ENCODE peak calls at places on chromosomes 5 and 9, in seven cellular contexts. Z is hepatocyte, M is heart left ventricle, A is left lung, N is Peyer's patch, K is tibial artery, S is lower lobe of right lung. Y is an unnamed sample. For H3K4me1 and H3K9me3, the result is how much of the 10 kb centered on the place peaks cover.

GRCh38 chr5:64295100-64295499 is 129.5 kb downstream of the RNF180 start:
- DNase-seq in Z (no peak), M (no peak), A (no peak), N (no peak), K (no peak), S (no peak), Y (no peak)

GRCh38 chr5:80711938-80712337 is 57.2 kb upstream of the DHFR start:
- DNase-seq in Z (peak), M (no peak), A (no peak), N (no peak), K (no peak), S (no peak), Y (no peak)

GRCh38 chr9:80698725-80699124 is 990.6 kb downstream of the TLE1 start:
- DNase-seq in Z (no peak), M (no peak), A (no peak), N (no peak), K (no peak), S (no peak), Y (no peak)

GRCh38 chr9:124716795-124717194 is 54.3 kb downstream of the NR6A1 start:
- DNase-seq in Z (no peak), M (no peak), A (no peak), N (no peak), K (no peak), S (no peak), Y (no peak)

GRCh38 chr5:16727937-16728336 is 111.1 kb upstream of the RETREG1 start:
- DNase-seq in Z (no peak), M (no peak), A (peak), N (no peak), K (no peak), S (peak), Y (peak)

GRCh38 chr5:139670369-139671095 is 22.4 kb downstream of the CXXC5 start:
- DNase-seq in Z (no peak), M (peak), A (no peak), N (peak), K (no peak), S (no peak), Y (no peak)

GRCh38 chr5:96332535-96333396 is 100.3 kb downstream of the PCSK1 start:
- DNase-seq in Z (no peak), M (no peak), A (no peak), N (no peak), K (no peak), S (no peak), Y (peak)

GRCh38 chr9:90058364-90058763 is 453.6 kb downstream of the GADD45G start:
- DNase-seq in Z (no peak), M (no peak), A (no peak), N (no peak), K (no peak), S (no peak), Y (no peak)

DNA sequence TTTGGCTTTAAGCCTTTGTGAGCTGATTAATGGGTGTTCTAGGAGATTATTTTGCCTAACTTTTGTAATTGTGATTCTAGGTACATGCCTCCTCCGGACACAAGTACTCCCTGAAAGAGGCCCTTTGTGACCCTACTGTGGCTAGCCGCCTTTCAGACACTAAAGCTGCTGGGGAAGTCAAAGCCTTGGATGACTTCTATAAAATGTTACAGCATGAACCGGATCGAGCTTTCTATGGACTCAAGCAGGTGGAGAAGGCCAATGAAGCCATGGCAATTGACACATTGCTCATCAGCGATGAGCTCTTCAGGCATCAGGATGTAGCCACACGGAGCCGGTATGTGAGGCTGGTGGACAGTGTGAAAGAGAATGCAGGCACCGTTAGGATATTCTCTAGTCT is 13.6 kb downstream of the ITGA1 start:
- DNase-seq in Z (peak), M (no peak), A (no peak), N (no peak), K (no peak), S (no peak), Y (no peak)
- H3K4me1 ChIP-seq in Z (under half), M (half or more), A (under half), N (under half), K (under half), S (half or more), Y (under half)

DNA sequence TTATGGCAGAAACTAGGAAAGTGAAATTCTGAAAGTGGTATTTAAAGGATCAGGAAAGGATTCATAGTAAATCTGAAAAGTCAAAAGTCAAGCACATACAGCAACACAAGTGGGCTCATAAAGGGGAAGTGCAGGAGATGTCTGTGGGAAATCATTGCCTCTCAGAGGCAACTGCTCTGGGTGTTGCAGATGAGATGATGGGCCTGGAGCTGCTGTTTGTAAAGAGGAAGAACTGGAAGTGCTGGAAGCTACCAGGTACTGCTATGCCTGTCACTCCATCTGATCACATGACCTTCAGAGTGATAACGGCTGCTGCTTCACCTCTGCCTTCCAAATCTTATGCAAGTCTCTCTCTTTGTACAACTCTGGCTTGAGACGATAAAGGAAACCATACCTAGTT is 55.9 kb downstream of the ADRB2 start:
- DNase-seq in Z (no peak), M (no peak), A (no peak), N (no peak), K (no peak), S (no peak), Y (no peak)
- H3K9me3 ChIP-seq in Z (under half), M (under half), A (under half), N (under half), K (under half), S (under half), Y (under half)

DNA sequence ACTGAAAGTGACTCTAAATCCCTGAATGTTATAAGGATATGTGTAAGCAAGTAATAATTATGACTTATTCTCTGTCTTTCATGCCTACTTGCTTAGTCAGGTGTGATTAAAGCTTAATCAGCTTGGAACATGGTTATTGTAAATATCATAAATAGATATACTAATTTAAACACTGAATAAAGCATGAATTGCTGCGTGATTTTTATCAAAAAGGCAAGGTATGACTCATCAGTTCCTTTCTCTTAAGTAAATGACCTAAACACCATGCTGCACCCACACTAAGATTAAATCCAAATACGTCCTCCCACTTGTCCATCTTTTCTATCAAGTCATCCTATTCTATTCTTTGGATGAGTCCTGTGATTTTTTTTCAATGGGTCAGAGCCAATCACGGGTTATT is 124.6 kb upstream of the MTAP start:
- DNase-seq in Z (no peak), M (no peak), A (no peak), N (no peak), K (no peak), S (no peak), Y (no peak)
- H3K4me1 ChIP-seq in Z (under half), M (under half), A (under half), N (under half), K (under half), S (under half), Y (under half)

GRCh38 chr5:141388661-141389060 is 1.2 kb downstream of the PCDHGB4 start:
- DNase-seq in Z (no peak), M (no peak), A (no peak), N (no peak), K (no peak), S (no peak), Y (no peak)

GRCh38 chr5:141383345-141383744 is 803 bp downstream of the PCDHGA7 start:
- DNase-seq in Z (no peak), M (no peak), A (no peak), N (no peak), K (no peak), S (no peak), Y (no peak)

GRCh38 chr5:141384471-141385267 is 2.1 kb downstream of the PCDHGA7 start:
- DNase-seq in Z (no peak), M (no peak), A (no peak), N (no peak), K (no peak), S (no peak), Y (no peak)

DNA sequence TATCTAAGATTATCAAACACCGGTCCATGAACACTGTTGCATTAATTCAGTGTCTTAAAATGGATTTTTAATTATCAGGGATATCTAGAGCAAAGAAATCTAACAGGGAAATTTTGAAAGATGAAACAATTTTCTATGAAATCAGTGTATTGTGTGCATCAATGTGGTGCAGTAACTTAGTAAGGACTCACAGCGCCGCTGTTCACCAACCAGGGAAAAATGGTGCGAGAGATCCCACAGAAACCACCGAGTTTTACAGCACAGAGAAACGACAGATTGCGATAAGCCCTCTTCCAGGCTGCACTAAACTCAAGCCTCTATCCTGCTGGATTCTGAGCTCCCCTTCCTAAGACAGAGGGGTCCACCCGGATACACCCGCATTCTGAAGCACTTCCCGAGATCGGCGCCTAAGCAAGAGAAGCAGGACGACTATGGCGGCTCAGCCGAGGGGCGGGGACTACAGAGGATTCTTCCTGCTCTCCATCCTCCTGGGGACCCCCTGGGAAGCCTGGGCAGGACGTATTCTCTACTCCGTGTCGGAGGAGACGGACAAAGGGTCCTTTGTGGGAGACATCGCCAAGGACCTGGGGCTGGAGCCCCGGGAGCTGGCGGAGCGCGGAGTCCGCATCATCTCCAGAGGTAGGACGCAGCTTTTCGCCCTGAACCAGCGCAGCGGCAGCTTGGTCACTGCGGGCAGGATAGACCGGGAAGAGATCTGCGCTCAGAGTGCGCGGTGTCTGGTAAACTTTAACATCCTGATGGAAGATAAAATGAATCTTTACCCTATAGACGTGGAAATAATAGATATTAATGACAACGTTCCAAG is at the start of gene PCDHGA7:
- DNase-seq in Z (no peak), M (no peak), A (no peak), N (no peak), K (no peak), S (no peak), Y (no peak)
- H3K9me3 ChIP-seq in Z (under half), M (under half), A (under half), N (under half), K (half or more), S (half or more), Y (half or more)

GRCh38 chr5:157280927-157281326 is 15.0 kb downstream of the CYFIP2 start:
- DNase-seq in Z (no peak), M (no peak), A (no peak), N (no peak), K (no peak), S (no peak), Y (no peak)
- H3K4me1 ChIP-seq in Z (under half), M (under half), A (under half), N (under half), K (under half), S (under half), Y (under half)

GRCh38 chr5:102312586-102312985 is 16.5 kb upstream of the SLCO4C1 start:
- DNase-seq in Z (peak), M (no peak), A (no peak), N (no peak), K (no peak), S (no peak), Y (no peak)

GRCh38 chr5:102313907-102314306 is 17.8 kb upstream of the SLCO4C1 start:
- DNase-seq in Z (no peak), M (no peak), A (no peak), N (no peak), K (no peak), S (no peak), Y (no peak)

GRCh38 chr5:102309586-102309985 is 13.5 kb upstream of the SLCO4C1 start:
- DNase-seq in Z (no peak), M (no peak), A (no peak), N (no peak), K (no peak), S (no peak), Y (no peak)

GRCh38 chr5:102314328-102314727 is 18.2 kb upstream of the SLCO4C1 start:
- DNase-seq in Z (no peak), M (no peak), A (no peak), N (no peak), K (no peak), S (no peak), Y (no peak)
- H3K9me3 ChIP-seq in Z (under half), M (under half), A (under half), N (under half), K (under half), S (under half), Y (under half)

Y was measured in stomach.